ENCODE peak calls at places on chromosomes 12 and 14, in eight cellular contexts. F, W, O, I, E, H, M and V are unnamed samples.

GRCh38 chr12:21354641-21355040 is 18.1 kb upstream of the IAPP start:
- DNase-seq in O (no peak), H (no peak), F (no peak), W (no peak), I (no peak), M (no peak), E (no peak), V (no peak)

GRCh38 chr12:1993871-1994371 is 10.3 kb downstream of the DCP1B start:
- DNase-seq in M (no peak), W (no peak), E (no peak), I (no peak), O (no peak), H (peak), F (no peak), V (no peak)

GRCh38 chr12:6635856-6636521 is at the start of gene LPAR5:
- DNase-seq in O (peak), H (peak), I (peak), M (no peak), W (no peak), F (peak), E (peak), V (peak)

GRCh38 chr14:68282479-68283377 is 463.1 kb downstream of the RAD51B start:
- DNase-seq in H (no peak), I (no peak), O (no peak), W (no peak), E (no peak), M (no peak), F (no peak), V (no peak)

GRCh38 chr12:108468149-108468968 is 46.7 kb upstream of the FICD start:
- DNase-seq in W (peak), O (no peak), E (peak), F (no peak), H (no peak), I (no peak), M (no peak), V (no peak)

GRCh38 chr12:66035289-66035961 is 95.1 kb downstream of the LLPH start:
- DNase-seq in I (no peak), E (peak), H (no peak), W (peak), M (no peak), F (peak), O (no peak), V (no peak)

GRCh38 chr14:95314609-95315008 is 5.1 kb downstream of the CLMN start:
- DNase-seq in O (no peak), W (no peak), F (no peak), E (no peak), I (no peak), H (peak), M (peak), V (peak)

GRCh38 chr12:60842166-60842565 is 1246.3 kb downstream of the SLC16A7 start:
- DNase-seq in F (no peak), O (no peak), H (no peak), M (no peak), I (no peak), W (no peak), E (no peak), V (no peak)

GRCh38 chr14:100879194-100879593 is 24.3 kb downstream of the RTL1 start:
- DNase-seq in F (no peak), M (no peak), I (no peak), W (no peak), E (no peak), H (no peak), O (no peak), V (no peak)

GRCh38 chr12:124130717-124131670 is 158.0 kb downstream of the ZNF664 start:
- DNase-seq in I (no peak), F (no peak), O (no peak), E (peak), H (peak), M (no peak), W (no peak), V (no peak)

GRCh38 chr12:4027412-4027811 is 154.2 kb upstream of the PARP11 start:
- DNase-seq in E (no peak), W (no peak), O (peak), F (no peak), H (no peak), I (no peak), M (no peak), V (no peak)

GRCh38 chr14:61219673-61220072 is 61.5 kb downstream of the TMEM30B start:
- DNase-seq in I (no peak), F (no peak), H (no peak), M (no peak), E (no peak), O (no peak), W (no peak), V (no peak)

GRCh38 chr14:50599700-50600444 is 39.9 kb downstream of the ATL1 start:
- DNase-seq in F (peak), W (peak), I (no peak), H (no peak), E (peak), O (no peak), M (no peak), V (no peak)

GRCh38 chr12:116559330-116560080 is at the start of gene MAP1LC3B2:
- DNase-seq in F (peak), E (peak), M (no peak), W (no peak), I (peak), H (peak), O (peak), V (peak)

GRCh38 chr12:113240395-113240794 is 19.1 kb downstream of the TPCN1 start:
- DNase-seq in I (no peak), H (no peak), W (no peak), M (no peak), F (no peak), O (no peak), E (no peak), V (no peak)

GRCh38 chr14:50846171-50846880 is 15.4 kb upstream of the NIN start:
- DNase-seq in I (no peak), O (no peak), F (no peak), M (no peak), H (no peak), W (no peak), E (no peak), V (no peak)

GRCh38 chr12:38721611-38722252 is 183.7 kb downstream of the CPNE8 start:
- DNase-seq in F (no peak), H (no peak), O (peak), W (no peak), M (no peak), I (no peak), E (no peak), V (no peak)

GRCh38 chr14:33127531-33127930 is 188.9 kb downstream of the NPAS3 start:
- DNase-seq in H (no peak), O (no peak), E (no peak), I (no peak), M (no peak), W (peak), F (no peak), V (no peak)

GRCh38 chr12:124391340-124392261 is 96.7 kb downstream of the RFLNA start:
- DNase-seq in E (no peak), F (peak), H (peak), W (peak), O (no peak), I (no peak), M (peak), V (no peak)

GRCh38 chr14:24430682-24431568 is 1.2 kb downstream of the KHNYN start:
- DNase-seq in I (peak), E (peak), H (no peak), M (no peak), O (peak), W (peak), F (no peak), V (no peak)

GRCh38 chr12:94271351-94271750 is 123.0 kb downstream of the PLXNC1 start:
- DNase-seq in I (no peak), M (no peak), H (no peak), E (no peak), O (no peak), F (no peak), W (no peak), V (no peak)

GRCh38 chr12:7555752-7556151 is 52.2 kb upstream of the CD163 start:
- DNase-seq in F (peak), W (peak), H (no peak), O (no peak), I (no peak), M (no peak), E (peak), V (no peak)

GRCh38 chr12:74776378-74776777 is 238.7 kb downstream of the ATXN7L3B start:
- DNase-seq in O (no peak), H (no peak), F (no peak), W (no peak), I (no peak), E (peak), M (no peak), V (no peak)

GRCh38 chr12:15996948-15997347 is 85.8 kb downstream of the DERA start:
- DNase-seq in O (no peak), I (no peak), M (no peak), H (no peak), W (no peak), F (no peak), E (no peak), V (no peak)

GRCh38 chr12:121958521-121959240 is 40.3 kb downstream of the CFAP251 start:
- DNase-seq in M (no peak), I (no peak), F (no peak), E (peak), W (no peak), H (no peak), O (peak), V (no peak)

GRCh38 chr14:104778694-104779331 is 16.7 kb downstream of the AKT1 start:
- DNase-seq in O (peak), F (no peak), M (no peak), W (no peak), E (peak), H (no peak), I (no peak), V (no peak)

GRCh38 chr14:24092960-24093900 is 881 bp upstream of the PCK2 start:
- DNase-seq in I (no peak), F (no peak), W (no peak), H (peak), E (no peak), M (no peak), O (no peak), V (no peak)

GRCh38 chr14:56241441-56241840 is 123.2 kb downstream of the PELI2 start:
- DNase-seq in I (no peak), F (no peak), E (no peak), H (no peak), W (no peak), M (no peak), O (no peak), V (no peak)

GRCh38 chr14:70887207-70888150 is 19.8 kb upstream of the PCNX1 start:
- DNase-seq in O (no peak), M (no peak), F (no peak), W (no peak), I (no peak), H (no peak), E (no peak), V (no peak)

GRCh38 chr12:87801860-87802720 is 227.1 kb downstream of the C12orf50 start:
- DNase-seq in M (no peak), F (no peak), O (no peak), I (no peak), H (no peak), E (no peak), W (peak), V (no peak)

GRCh38 chr12:50573271-50573670 is 68.5 kb downstream of the DIP2B start:
- DNase-seq in E (no peak), H (no peak), I (no peak), O (no peak), W (no peak), M (no peak), F (no peak), V (no peak)

GRCh38 chr12:121513464-121514183 is 67.2 kb downstream of the KDM2B start:
- DNase-seq in F (peak), I (no peak), H (peak), E (peak), O (no peak), W (no peak), M (peak), V (no peak)

GRCh38 chr14:81669308-81669707 is 135.7 kb upstream of the SEL1L start:
- DNase-seq in F (no peak), W (no peak), E (no peak), M (no peak), O (no peak), H (no peak), I (no peak), V (no peak)

GRCh38 chr12:78562358-78563205 is 302.0 kb upstream of the SYT1 start:
- DNase-seq in H (no peak), W (peak), E (peak), F (peak), M (no peak), I (no peak), O (no peak), V (no peak)

GRCh38 chr14:105855893-105856675 is 329.7 kb downstream of the TMEM121 start:
- DNase-seq in I (peak), E (no peak), O (peak), W (no peak), F (no peak), M (no peak), H (peak), V (no peak)

GRCh38 chr12:81296556-81297305 is 218.9 kb downstream of the ACSS3 start:
- DNase-seq in M (no peak), H (no peak), F (no peak), I (no peak), O (no peak), W (peak), E (no peak), V (no peak)

GRCh38 chr12:9702239-9702638 is 30.7 kb downstream of the CLECL1 start:
- DNase-seq in M (no peak), E (no peak), I (no peak), O (no peak), H (peak), W (no peak), F (no peak), V (no peak)

GRCh38 chr12:87163122-87163521 is 866.1 kb downstream of the C12orf50 start:
- DNase-seq in F (no peak), W (no peak), E (no peak), H (no peak), I (no peak), M (no peak), O (no peak), V (no peak)

GRCh38 chr14:20690848-20691640 is 2.5 kb downstream of the ANG start:
- DNase-seq in W (peak), F (peak), O (no peak), H (peak), M (no peak), E (peak), I (no peak), V (peak)

GRCh38 chr12:11823043-11823442 is 173.6 kb downstream of the ETV6 start:
- DNase-seq in H (no peak), O (no peak), I (no peak), E (no peak), W (no peak), M (no peak), F (no peak), V (no peak)
- TF ChIP-seq POLR2AphosphoS5 in H (no peak), O (no peak), I (no peak), E (no peak), W (no peak), M (no peak), F (no peak), V (no peak)

DNA sequence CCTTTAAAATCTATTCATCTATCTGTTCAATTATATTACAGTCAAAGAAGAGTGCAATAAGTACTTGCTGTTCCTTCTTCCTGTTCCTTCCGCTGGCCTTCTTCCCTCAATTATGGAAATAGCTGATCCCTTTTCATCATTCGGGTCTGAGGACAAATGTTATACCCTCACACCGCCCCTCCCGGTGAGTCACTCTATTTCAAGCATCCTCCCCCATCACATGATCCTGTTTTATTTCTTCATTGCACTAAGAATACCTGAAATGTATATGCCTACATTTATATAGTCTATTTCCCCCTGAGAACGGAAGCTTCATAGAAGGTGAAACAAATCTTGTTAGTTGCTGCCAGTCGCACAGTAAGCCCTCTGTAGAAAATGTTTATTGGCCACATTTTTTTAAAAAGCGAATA is 2.5 kb downstream of the SLC38A1 start:
- DNase-seq in I (no peak), O (no peak), E (peak), F (no peak), W (peak), H (peak), M (no peak), V (no peak)
- TF ChIP-seq POLR2AphosphoS5 in I (peak), O (no peak), E (peak), F (no peak), W (no peak), H (no peak), M (no peak), V (no peak)

GRCh38 chr12:84718901-84719300 is 193.7 kb downstream of the SLC6A15 start:
- DNase-seq in H (no peak), F (no peak), W (no peak), I (no peak), M (no peak), O (no peak), E (no peak), V (no peak)
- TF ChIP-seq POLR2AphosphoS5 in H (no peak), F (no peak), W (no peak), I (no peak), M (no peak), O (no peak), E (no peak), V (no peak)

GRCh38 chr12:49279706-49280159 is 14.9 kb downstream of the TUBA1C start:
- DNase-seq in E (peak), I (no peak), F (no peak), M (no peak), W (no peak), O (no peak), H (peak), V (no peak)
- TF ChIP-seq POLR2AphosphoS5 in E (no peak), I (no peak), F (no peak), M (no peak), W (no peak), O (peak), H (no peak), V (no peak)

GRCh38 chr12:89346741-89347324 is 5.5 kb downstream of the DUSP6 start:
- DNase-seq in F (peak), O (no peak), E (peak), W (peak), I (no peak), M (no peak), H (no peak), V (no peak)
- TF ChIP-seq POLR2AphosphoS5 in F (peak), O (no peak), E (peak), W (peak), I (no peak), M (no peak), H (no peak), V (no peak)